ENCODE peak calls at places on chromosomes 2 and 18, in ten cellular contexts. A, J, K, O, D, Q, S, L, I and X are unnamed samples.

GRCh38 chr18:54684786-54685185 is 93.7 kb downstream of the DYNAP start:
- DNase-seq in J (no peak), O (peak; percentile 18), A (peak; percentile 80), L (peak; percentile 22), K (no peak), Q (no peak), S (no peak), I (no peak), D (no peak), X (no peak)

GRCh38 chr2:39107724-39108273 is 13.1 kb downstream of the SOS1 start:
- DNase-seq in S (no peak), J (no peak), L (no peak), Q (no peak), D (no peak), K (no peak), A (no peak), O (no peak), I (no peak), X (no peak)

GRCh38 chr2:164808776-164809175 is 32.8 kb downstream of the COBLL1 start:
- DNase-seq in D (no peak), A (no peak), O (no peak), S (no peak), K (no peak), J (no peak), I (no peak), L (no peak), Q (no peak), X (no peak)

GRCh38 chr2:214591359-214591758 is 180.5 kb downstream of the VWC2L start:
- DNase-seq in Q (no peak), L (no peak), S (peak; percentile 23), I (no peak), J (peak; percentile 12), A (peak; percentile 35), D (no peak), O (no peak), K (no peak), X (no peak)

GRCh38 chr18:55114856-55115255 is 155.6 kb upstream of the CCDC68 start:
- DNase-seq in S (no peak), Q (no peak), A (no peak), K (no peak), I (no peak), D (no peak), J (no peak), O (no peak), L (no peak), X (no peak)

GRCh38 chr2:20615466-20616241 is 35.2 kb downstream of the HS1BP3 start:
- DNase-seq in K (no peak), L (no peak), D (peak; percentile 22), J (no peak), I (no peak), A (no peak), S (no peak), Q (peak; percentile 69), O (peak; percentile 68), X (no peak)

GRCh38 chr2:172211507-172211906 is 108.8 kb upstream of the DLX2 start:
- DNase-seq in K (no peak), O (no peak), L (no peak), S (no peak), J (peak; percentile 61), I (no peak), A (no peak), D (no peak), Q (no peak), X (no peak)

GRCh38 chr2:8606649-8607550 is 75.0 kb upstream of the ID2 start:
- DNase-seq in L (no peak), S (no peak), O (no peak), Q (no peak), J (no peak), D (no peak), A (no peak), K (no peak), I (no peak), X (no peak)

GRCh38 chr18:50663626-50664441 is 103.9 kb downstream of the MAPK4 start:
- DNase-seq in J (no peak), A (no peak), Q (no peak), S (no peak), L (no peak), K (no peak), I (no peak), O (no peak), D (no peak), X (no peak)

GRCh38 chr2:210360412-210360811 is 45.4 kb upstream of the MYL1 start:
- DNase-seq in Q (no peak), K (no peak), A (no peak), I (no peak), L (no peak), J (no peak), D (no peak), O (no peak), S (no peak), X (no peak)

GRCh38 chr18:6355789-6356589 is 58.7 kb downstream of the L3MBTL4 start:
- DNase-seq in L (no peak), S (no peak), K (peak; percentile 62), D (no peak), J (peak; percentile 40), A (peak; percentile 33), Q (no peak), O (no peak), I (peak; percentile 51), X (no peak)

GRCh38 chr18:73841661-73842060 is 306.0 kb downstream of the FBXO15 start:
- DNase-seq in Q (no peak), O (no peak), A (no peak), J (no peak), S (no peak), I (no peak), D (no peak), L (no peak), K (no peak), X (no peak)
- TF ChIP-seq CTCF in Q (no peak), O (peak; percentile 30), A (peak; percentile 36), J (peak; percentile 33), S (peak; percentile 31), I (peak; percentile 1), D (no peak), L (peak; percentile 65), K (peak; percentile 19), X (no peak)

GRCh38 chr2:176388886-176389285 is 119.6 kb downstream of the MTX2 start:
- DNase-seq in O (no peak), J (no peak), I (no peak), L (no peak), A (peak; percentile 81), D (no peak), Q (no peak), S (peak; percentile 21), K (no peak), X (no peak)

GRCh38 chr2:176383836-176384442 is 114.7 kb downstream of the MTX2 start:
- DNase-seq in K (no peak), J (no peak), S (no peak), A (no peak), L (no peak), Q (no peak), O (no peak), D (no peak), I (no peak), X (no peak)

GRCh38 chr2:176383100-176383499 is 113.9 kb downstream of the MTX2 start:
- DNase-seq in O (no peak), D (no peak), A (no peak), K (no peak), Q (no peak), L (no peak), S (no peak), I (no peak), J (no peak), X (no peak)

GRCh38 chr2:176385219-176385618 is 116.0 kb downstream of the MTX2 start:
- DNase-seq in Q (no peak), D (no peak), O (no peak), I (no peak), A (no peak), J (no peak), S (no peak), L (no peak), K (no peak), X (no peak)

GRCh38 chr2:176385838-176386237 is 116.6 kb downstream of the MTX2 start:
- DNase-seq in L (no peak), A (no peak), Q (no peak), S (no peak), D (no peak), O (no peak), K (no peak), I (no peak), J (no peak), X (no peak)
- TF ChIP-seq CTCF in L (no peak), A (no peak), Q (no peak), S (no peak), D (no peak), O (no peak), K (no peak), I (no peak), J (no peak), X (no peak)

GRCh38 chr2:3628800-3629199 is 29.2 kb upstream of the ALLC start:
- DNase-seq in A (no peak), I (no peak), L (peak; percentile 43), D (no peak), K (no peak), J (no peak), S (peak; percentile 22), Q (peak; percentile 49), O (no peak), X (no peak)
- TF ChIP-seq CTCF in A (no peak), I (peak; percentile 17), L (no peak), D (no peak), K (no peak), J (peak; percentile 8), S (no peak), Q (no peak), O (no peak), X (no peak)

DNA sequence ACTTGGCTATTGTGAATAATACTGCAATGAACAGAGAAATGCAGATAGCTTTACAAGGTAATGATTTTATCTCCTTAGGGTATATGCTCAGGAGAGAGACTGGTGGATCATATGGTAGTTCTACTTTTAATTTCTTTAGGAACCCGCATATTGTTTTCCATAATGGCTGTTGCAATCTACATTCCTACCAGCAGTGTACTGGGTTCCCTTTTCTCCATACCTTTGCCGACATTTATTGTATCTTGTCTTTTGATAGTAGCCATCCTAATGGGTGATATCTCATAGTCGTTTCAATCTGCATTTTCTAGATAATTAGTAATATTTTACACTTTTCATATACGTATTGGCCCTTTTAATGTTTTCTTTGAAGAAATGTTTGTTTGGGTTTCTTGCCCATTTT is 702.9 kb upstream of the ACVR2A start:
- DNase-seq in S (no peak), A (no peak), J (no peak), K (no peak), I (no peak), O (no peak), L (no peak), Q (no peak), D (no peak), X (no peak)
- TF ChIP-seq CTCF in S (no peak), A (peak; percentile 17), J (no peak), K (no peak), I (peak; percentile 6), O (no peak), L (peak; percentile 60), Q (no peak), D (no peak), X (no peak)

DNA sequence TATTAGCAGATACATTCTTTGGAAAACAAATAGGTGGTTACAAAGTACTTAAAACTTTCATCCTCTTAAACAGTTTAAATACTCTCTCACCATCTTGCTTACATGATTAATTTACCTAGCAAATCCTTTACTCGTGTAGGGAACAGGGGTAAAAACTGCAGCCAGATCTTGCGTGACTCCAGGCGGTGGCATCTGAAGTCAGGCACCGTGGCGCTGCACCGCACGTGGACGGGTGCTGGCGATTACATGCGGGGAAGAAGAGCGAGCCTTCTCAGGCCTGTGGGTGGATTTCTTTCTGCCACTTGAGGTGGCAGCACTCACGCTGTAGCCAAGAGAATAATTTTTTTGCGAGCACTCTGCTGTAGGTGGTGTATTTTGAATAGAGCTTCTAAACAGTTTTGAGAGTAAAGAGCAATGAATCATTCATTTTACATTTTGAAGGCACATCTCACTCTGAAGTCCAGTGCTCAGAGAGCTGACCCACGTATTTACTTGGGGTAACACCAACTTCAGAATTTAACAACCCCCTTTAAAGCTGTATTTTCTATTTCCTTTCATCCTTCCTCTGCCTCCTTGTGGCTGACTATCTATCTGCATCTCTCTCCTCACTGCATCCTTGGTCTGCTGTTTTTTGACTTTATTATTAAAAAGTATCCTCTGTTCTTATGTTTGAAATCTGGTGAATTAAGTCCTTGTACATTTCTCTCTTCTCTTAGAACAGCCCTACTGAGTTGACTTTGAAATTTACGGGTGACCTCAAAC is 68.9 kb downstream of the EPAS1 start:
- DNase-seq in S (no peak), J (peak; percentile 27), A (peak; percentile 19), K (no peak), I (no peak), L (no peak), D (no peak), O (no peak), Q (no peak), X (no peak)
- TF ChIP-seq CTCF in S (peak; percentile 11), J (peak; percentile 59), A (peak; percentile 80), K (peak; percentile 47), I (peak; percentile 62), L (peak; percentile 63), D (no peak), O (peak; percentile 49), Q (peak; percentile 41), X (no peak)